ENCODE peak calls at places on chromosomes 4 and X, in ten cellular contexts. V, G, S, R, Z, O, I, U, F and X are unnamed samples.

GRCh38 chr4:44162538-44163270 is 285.9 kb downstream of the KCTD8 start:
- DNase-seq in V (no peak), G (no peak), S (no peak), R (no peak), Z (peak), O (no peak), I (no peak), U (no peak), F (no peak), X (no peak)

GRCh38 chrX:12887767-12888166 is 18.7 kb upstream of the TLR8 start:
- DNase-seq in V (no peak), G (no peak), S (no peak), R (no peak), Z (no peak), O (no peak), I (no peak), U (no peak), F (no peak), X (no peak)

GRCh38 chr4:83125738-83126141 is 11.2 kb upstream of the PLAC8 start:
- DNase-seq in V (no peak), G (no peak), S (no peak), R (no peak), Z (no peak), O (no peak), I (no peak), U (no peak), F (no peak), X (no peak)

GRCh38 chr4:128451270-128451905 is 163.8 kb upstream of the PGRMC2 start:
- DNase-seq in V (no peak), G (no peak), S (no peak), R (no peak), Z (no peak), O (no peak), I (no peak), U (no peak), F (no peak), X (peak)

GRCh38 chr4:10730019-10730418 is 45.5 kb upstream of the CLNK start:
- DNase-seq in V (no peak), G (no peak), S (no peak), R (no peak), Z (no peak), O (no peak), I (no peak), U (no peak), F (no peak), X (no peak)

GRCh38 chrX:138711399-138712347 is at the start of gene FGF13:
- DNase-seq in V (no peak), G (no peak), S (no peak), R (no peak), Z (no peak), O (no peak), I (peak), U (peak), F (peak), X (peak)

GRCh38 chr4:61200195-61200990 is at the start of gene ADGRL3:
- DNase-seq in V (no peak), G (no peak), S (peak), R (peak), Z (no peak), O (peak), I (no peak), U (peak), F (no peak), X (peak)

GRCh38 chr4:87060957-87061356 is 126.1 kb downstream of the AFF1 start:
- DNase-seq in V (peak), G (no peak), S (peak), R (no peak), Z (no peak), O (peak), I (no peak), U (no peak), F (no peak), X (peak)

GRCh38 chr4:14792702-14793227 is 209.5 kb upstream of the CPEB2 start:
- DNase-seq in V (no peak), G (no peak), S (no peak), R (no peak), Z (no peak), O (peak), I (no peak), U (no peak), F (no peak), X (peak)

GRCh38 chr4:17265653-17266052 is 246.2 kb downstream of the QDPR start:
- DNase-seq in V (no peak), G (no peak), S (no peak), R (no peak), Z (no peak), O (no peak), I (no peak), U (no peak), F (no peak), X (no peak)

GRCh38 chr4:106690487-106690886 is 321.9 kb upstream of the GIMD1 start:
- DNase-seq in V (no peak), G (no peak), S (peak), R (no peak), Z (peak), O (peak), I (no peak), U (no peak), F (no peak), X (peak)

GRCh38 chrX:110081740-110082139 is 78.8 kb downstream of the TMEM164 start:
- DNase-seq in V (no peak), G (no peak), S (peak), R (no peak), Z (peak), O (peak), I (peak), U (no peak), F (no peak), X (peak)

GRCh38 chr4:106149911-106150310 is 166.1 kb downstream of the TBCK start:
- DNase-seq in V (no peak), G (no peak), S (no peak), R (no peak), Z (no peak), O (no peak), I (no peak), U (no peak), F (no peak), X (no peak)

GRCh38 chr4:26911254-26911653 is 50.6 kb downstream of the STIM2 start:
- DNase-seq in V (no peak), G (no peak), S (no peak), R (no peak), Z (no peak), O (no peak), I (no peak), U (no peak), F (no peak), X (no peak)

GRCh38 chr4:138204507-138204906 is 37.6 kb downstream of the SLC7A11 start:
- DNase-seq in V (no peak), G (no peak), S (no peak), R (no peak), Z (no peak), O (no peak), I (no peak), U (no peak), F (no peak), X (no peak)

GRCh38 chr4:47746122-47746521 is 91.7 kb downstream of the CORIN start:
- DNase-seq in V (no peak), G (no peak), S (no peak), R (no peak), Z (no peak), O (peak), I (no peak), U (no peak), F (no peak), X (peak)

GRCh38 chr4:79626102-79626501 is 218.1 kb upstream of the GK2 start:
- DNase-seq in V (no peak), G (no peak), S (no peak), R (no peak), Z (no peak), O (peak), I (no peak), U (no peak), F (no peak), X (no peak)

GRCh38 chrX:7446815-7447214 is 298.9 kb upstream of the PUDP start:
- DNase-seq in V (peak), G (no peak), S (no peak), R (no peak), Z (no peak), O (peak), I (no peak), U (no peak), F (no peak), X (peak)

DNA sequence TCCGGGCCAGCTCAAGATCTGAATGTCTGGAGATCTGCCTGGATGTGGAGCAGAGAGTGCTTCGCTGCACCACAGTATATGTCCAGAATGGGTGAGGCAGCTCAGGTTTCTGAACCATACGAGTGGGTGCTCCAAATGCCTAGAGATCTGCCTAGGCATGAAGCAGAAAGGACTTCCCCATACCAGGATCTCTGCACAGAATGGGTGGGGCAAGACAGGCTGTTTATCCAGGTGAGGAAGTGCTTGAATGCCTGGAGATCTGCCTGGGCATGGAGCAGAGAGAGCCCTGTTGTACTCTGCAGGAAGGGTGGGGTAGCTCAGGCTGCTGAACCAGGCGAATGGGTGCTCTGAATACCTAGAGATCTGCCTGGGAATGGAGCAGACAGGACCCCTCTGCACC is 45.4 kb upstream of the MAGEC2 start:
- DNase-seq in V (no peak), G (no peak), S (no peak), R (no peak), Z (no peak), O (no peak), I (no peak), U (no peak), F (no peak), X (peak)
- TF ChIP-seq CTCF in V (no peak), G (no peak), S (no peak), R (no peak), Z (no peak), O (no peak), I (no peak), U (no peak), F (no peak), X (no peak)

DNA sequence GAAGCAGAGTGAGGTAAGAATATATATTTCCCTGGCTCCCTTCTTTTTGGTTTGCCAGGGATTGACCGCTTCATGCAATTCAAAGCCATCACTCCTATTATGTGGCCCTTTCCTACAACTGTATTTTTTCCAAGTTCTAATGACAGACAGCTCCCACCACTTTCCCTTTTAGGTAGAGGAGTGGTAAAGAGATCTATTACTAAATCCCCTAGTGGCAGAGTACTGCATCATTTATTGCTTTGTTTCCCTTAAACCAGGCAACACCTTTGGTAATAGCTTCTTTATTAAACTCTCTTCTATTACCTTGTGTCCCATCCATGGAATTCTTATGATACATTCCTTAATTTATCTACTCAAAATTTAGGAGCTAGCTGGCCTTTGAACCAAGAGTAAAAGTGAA is 90.7 kb downstream of the CNOT6L start:
- DNase-seq in V (no peak), G (no peak), S (no peak), R (no peak), Z (no peak), O (no peak), I (no peak), U (no peak), F (no peak), X (no peak)
- TF ChIP-seq CTCF in V (no peak), G (peak), S (no peak), R (no peak), Z (no peak), O (peak), I (no peak), U (no peak), F (no peak), X (no peak)

GRCh38 chr4:146179784-146180405 is 4.4 kb downstream of the LSM6 start:
- DNase-seq in V (no peak), G (no peak), S (no peak), R (no peak), Z (no peak), O (no peak), I (no peak), U (no peak), F (no peak), X (no peak)

GRCh38 chr4:146175541-146176453 is at the start of gene LSM6:
- DNase-seq in V (peak), G (peak), S (peak), R (peak), Z (peak), O (peak), I (peak), U (peak), F (peak), X (peak)
- TF ChIP-seq CTCF in V (no peak), G (no peak), S (peak), R (peak), Z (peak), O (no peak), I (peak), U (no peak), F (no peak), X (no peak)

DNA sequence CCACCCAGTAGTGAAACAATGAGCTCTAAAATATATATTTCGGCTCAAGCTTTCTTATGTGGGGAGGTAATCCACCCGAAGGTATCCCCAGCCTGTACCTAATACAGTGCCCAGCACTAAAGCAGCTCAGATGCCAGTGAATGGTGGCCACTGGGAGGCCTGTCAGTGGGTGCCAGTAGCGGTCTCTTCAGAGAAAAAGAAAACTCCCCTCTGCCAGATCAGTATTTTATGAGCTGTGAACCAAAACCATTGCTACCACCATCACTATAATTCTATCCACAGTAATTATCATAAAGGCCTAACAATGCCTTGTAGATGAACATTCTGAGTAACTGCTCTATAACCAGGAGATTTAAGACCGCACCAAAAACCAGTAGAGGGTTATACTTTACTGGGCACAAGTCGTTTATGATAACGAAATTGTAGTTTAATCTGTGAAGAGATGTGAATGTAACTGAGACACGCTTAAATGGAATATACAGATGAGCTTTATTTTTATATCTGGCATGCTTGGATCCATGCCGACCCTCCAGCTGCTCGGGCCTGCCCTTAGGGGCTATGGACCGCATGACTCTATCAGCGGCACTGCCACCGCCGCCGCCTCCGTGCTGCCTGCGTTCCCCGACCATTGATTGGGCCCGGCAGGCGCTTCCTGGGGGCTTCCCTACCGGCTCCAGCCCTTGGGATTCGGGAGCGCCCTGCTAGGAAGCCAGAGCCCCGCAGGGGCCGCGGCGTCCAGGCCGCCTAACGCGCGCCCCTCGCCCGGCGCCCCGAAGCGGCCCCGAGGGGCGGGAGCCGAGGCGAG is 586 bp upstream of the NFKB1 start:
- DNase-seq in V (no peak), G (no peak), S (peak), R (no peak), Z (peak), O (peak), I (peak), U (no peak), F (peak), X (peak)
- TF ChIP-seq CTCF in V (peak), G (no peak), S (no peak), R (peak), Z (peak), O (no peak), I (no peak), U (no peak), F (peak), X (peak)

DNA sequence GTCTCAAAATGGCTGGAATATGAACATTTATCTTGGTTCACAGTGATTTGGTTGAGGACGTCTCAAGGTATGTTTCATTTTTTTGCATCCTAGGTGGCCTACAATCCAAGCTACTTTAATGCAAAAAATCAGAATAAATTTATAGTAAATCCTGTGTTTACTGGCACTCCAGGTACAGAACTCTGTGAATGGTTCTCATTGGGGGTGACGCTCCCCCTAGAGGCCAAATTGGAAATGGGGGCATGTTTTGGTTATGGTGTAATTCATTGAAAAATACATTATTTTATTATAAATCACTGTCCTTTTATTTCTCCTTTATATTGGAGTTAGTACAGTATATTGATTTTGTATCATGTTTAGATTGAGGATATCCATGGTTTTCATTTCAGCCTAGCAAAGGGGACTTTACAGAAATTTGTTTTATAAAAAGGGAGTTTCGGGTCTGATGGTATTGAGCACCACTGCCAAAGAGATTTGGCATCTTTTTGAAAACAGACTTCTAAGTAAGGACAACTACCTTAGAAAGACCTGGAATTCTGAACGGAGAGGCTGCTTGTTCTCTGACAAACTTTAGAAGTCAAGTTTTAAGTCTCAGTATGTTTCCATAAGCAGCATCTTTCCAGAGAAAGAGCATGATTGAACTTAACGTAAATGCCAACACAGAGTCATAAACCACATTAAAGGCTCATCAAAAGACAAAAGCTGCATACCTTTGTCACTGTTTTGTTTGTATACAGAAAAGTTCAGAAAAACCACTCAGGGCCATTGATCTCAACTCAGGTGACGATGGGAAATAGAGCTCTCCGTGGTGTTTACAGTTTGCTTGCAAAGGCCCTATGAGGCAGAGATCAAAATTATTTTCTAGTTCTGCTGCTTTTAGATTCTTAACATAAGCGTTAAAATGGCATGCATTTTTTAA is 19.4 kb downstream of the MTM1 start:
- DNase-seq in V (no peak), G (no peak), S (no peak), R (no peak), Z (peak), O (peak), I (no peak), U (no peak), F (no peak), X (peak)
- TF ChIP-seq CTCF in V (peak), G (peak), S (peak), R (peak), Z (peak), O (peak), I (peak), U (peak), F (peak), X (peak)

GRCh38 chr4:51842554-51843308 is at the start of gene DCUN1D4:
- DNase-seq in V (peak), G (peak), S (peak), R (peak), Z (peak), O (peak), I (peak), U (peak), F (peak), X (peak)
- TF ChIP-seq CTCF in V (peak), G (peak), S (peak), R (peak), Z (peak), O (peak), I (peak), U (peak), F (peak), X (peak)